ENCODE peak calls at places on chromosomes 11 and 22, in five cellular contexts. N is right atrium auricular region, W is Caki2, E is left ventricle myocardium superior, G is neural crest cell. A is an unnamed sample.

GRCh38 chr11:28756977-28757376 is 648.8 kb downstream of the METTL15 start:
- DNase-seq in N (no peak), G (no peak), E (no peak), W (peak), A (no peak)

GRCh38 chr22:38796262-38796957 is 2.5 kb upstream of the DNAL4 start:
- DNase-seq in W (no peak), E (no peak), N (no peak), G (no peak), A (no peak)

GRCh38 chr11:75498556-75499255 is 27.0 kb downstream of the GDPD5 start:
- DNase-seq in E (no peak), N (no peak), W (no peak), G (no peak), A (no peak)

GRCh38 chr22:36913431-36914382 is at the start of gene CSF2RB:
- DNase-seq in E (peak), G (no peak), W (no peak), N (peak), A (no peak)

GRCh38 chr22:37749831-37750595 is 53.2 kb downstream of the TRIOBP start:
- DNase-seq in N (peak), E (peak), W (peak), G (no peak), A (no peak)

GRCh38 chr11:100562102-100562501 is 125.0 kb upstream of the ARHGAP42 start:
- DNase-seq in N (no peak), W (peak), E (no peak), G (no peak), A (no peak)

GRCh38 chr11:72430743-72431570 is 3.4 kb downstream of the CLPB start:
- DNase-seq in N (no peak), W (peak), E (peak), G (peak), A (peak)

GRCh38 chr11:8759634-8760033 is 77.0 kb downstream of the RPL27A start:
- DNase-seq in E (peak), G (no peak), N (no peak), W (no peak), A (no peak)

GRCh38 chr22:40123387-40123786 is 54.3 kb upstream of the TNRC6B start:
- DNase-seq in E (peak), W (no peak), G (no peak), N (no peak), A (no peak)

GRCh38 chr11:10716543-10717259 is 23.1 kb upstream of the IRAG1 start:
- DNase-seq in N (no peak), E (no peak), G (no peak), W (no peak), A (no peak)

GRCh38 chr11:57150454-57150917 is 31.3 kb upstream of the LRRC55 start:
- DNase-seq in N (no peak), E (no peak), W (no peak), G (no peak), A (no peak)

GRCh38 chr11:115267228-115267627 is 237.0 kb downstream of the CADM1 start:
- DNase-seq in G (no peak), E (no peak), W (no peak), N (no peak), A (no peak)

GRCh38 chr11:76086713-76087635 is 119.3 kb downstream of the WNT11 start:
- DNase-seq in N (no peak), G (no peak), E (no peak), W (no peak), A (no peak)

GRCh38 chr11:121086866-121087265 is 14.2 kb upstream of the TECTA start:
- DNase-seq in N (no peak), E (no peak), W (no peak), G (no peak), A (no peak)

GRCh38 chr11:6611092-6612007 is 666 bp downstream of the TAF10 start:
- DNase-seq in G (no peak), W (peak), E (peak), N (no peak), A (peak)

GRCh38 chr11:68031136-68031459 is 617 bp downstream of the NDUFS8 start:
- DNase-seq in E (no peak), W (no peak), N (no peak), G (no peak), A (no peak)

GRCh38 chr11:31645747-31646146 is 136.2 kb downstream of the ELP4 start:
- DNase-seq in G (no peak), N (no peak), W (peak), E (no peak), A (no peak)

GRCh38 chr22:24410110-24410856 is 17.1 kb upstream of the ADORA2A start:
- DNase-seq in N (no peak), E (no peak), W (no peak), G (no peak), A (no peak)

GRCh38 chr11:60705895-60706294 is 6.5 kb downstream of the MS4A8 start:
- DNase-seq in W (no peak), E (no peak), G (no peak), N (peak), A (no peak)

GRCh38 chr22:19179472-19180048 is 1.0 kb upstream of the SLC25A1 start:
- DNase-seq in W (peak), E (peak), G (peak), N (peak), A (no peak)

GRCh38 chr11:44927174-44927661 is 23.5 kb downstream of the TP53I11 start:
- DNase-seq in N (peak), E (peak), W (peak), G (peak), A (peak)

GRCh38 chr22:19598054-19598855 is 74.0 kb upstream of the CLDN5 start:
- DNase-seq in E (no peak), N (no peak), W (no peak), G (no peak), A (no peak)

GRCh38 chr11:79971255-79971654 is 530.4 kb upstream of the TENM4 start:
- DNase-seq in G (no peak), N (no peak), W (no peak), E (no peak), A (no peak)

GRCh38 chr11:70400643-70401042 is 2.3 kb downstream of the CTTN start:
- DNase-seq in N (no peak), E (no peak), G (no peak), W (no peak), A (no peak)

GRCh38 chr11:1570896-1571759 is 943 bp downstream of the DUSP8 start:
- DNase-seq in N (no peak), W (no peak), E (peak), G (no peak), A (no peak)

GRCh38 chr22:37529652-37530345 is 10.6 kb upstream of the CARD10 start:
- DNase-seq in G (no peak), N (no peak), W (no peak), E (no peak), A (no peak)

GRCh38 chr11:35567737-35568465 is 42.5 kb upstream of the PAMR1 start:
- DNase-seq in W (no peak), G (no peak), N (no peak), E (no peak), A (no peak)

GRCh38 chr11:127059286-127060200 is 59.0 kb upstream of the KIRREL3 start:
- DNase-seq in W (no peak), G (no peak), E (no peak), N (no peak), A (no peak)

GRCh38 chr11:34075178-34075820 is 23.8 kb downstream of the CAPRIN1 start:
- DNase-seq in W (no peak), E (no peak), G (no peak), N (no peak), A (no peak)

GRCh38 chr22:34111210-34111824 is 191.0 kb upstream of the LARGE1 start:
- DNase-seq in N (peak), W (peak), E (no peak), G (peak), A (no peak)

GRCh38 chr11:34080609-34081008 is 24.8 kb upstream of the NAT10 start:
- DNase-seq in N (no peak), E (no peak), G (no peak), W (no peak), A (no peak)

GRCh38 chr11:19508166-19508565 is 204.5 kb upstream of the NAV2 start:
- DNase-seq in E (no peak), G (no peak), N (no peak), W (peak), A (no peak)

A was measured in effector CD4-positive, alpha-beta T cell.